ENCODE peak calls at places on chromosomes 7 and 10, in ten cellular contexts. C is cardiac muscle cell; K is fibroblast of the aortic adventitia; F is GM23338; Y is hepatocyte; O is CD4-positive, alpha-beta T cell; D is foreskin fibroblast; X is progenitor cell of endocrine pancreas; J is neural crest cell; I is fibroblast of villous mesenchyme. A is an unnamed sample.

GRCh38 chr7:34916267-34916666 is 121.0 kb downstream of the DPY19L1 start:
- DNase-seq in K (no peak), C (no peak), D (no peak), I (no peak), X (no peak), Y (no peak), F (peak), O (no peak), J (no peak), A (no peak)

GRCh38 chr7:17774248-17774647 is 166.0 kb downstream of the SNX13 start:
- DNase-seq in D (peak), J (no peak), K (peak), O (no peak), X (no peak), C (peak), I (peak), Y (no peak), F (no peak), A (no peak)

GRCh38 chr7:47535704-47536628 is 45.9 kb downstream of the TNS3 start:
- DNase-seq in C (no peak), J (no peak), Y (no peak), I (peak), D (peak), O (no peak), F (peak), K (no peak), X (no peak), A (no peak)

GRCh38 chr10:93852721-93853120 is 41.1 kb upstream of the SLC35G1 start:
- DNase-seq in J (no peak), C (no peak), K (peak), O (no peak), I (no peak), Y (no peak), F (no peak), X (no peak), D (no peak), A (no peak)

GRCh38 chr7:30800785-30801252 is 29.6 kb downstream of the MINDY4 start:
- DNase-seq in F (peak), Y (peak), C (peak), O (peak), I (peak), K (peak), J (peak), X (no peak), D (peak), A (no peak)

GRCh38 chr10:45437587-45438456 is 63.8 kb downstream of the ALOX5 start:
- DNase-seq in X (no peak), K (no peak), D (no peak), O (no peak), C (no peak), F (no peak), J (no peak), Y (no peak), I (no peak), A (no peak)

GRCh38 chr10:56881218-56881617 is 520.2 kb upstream of the ZWINT start:
- DNase-seq in Y (no peak), I (no peak), C (no peak), O (no peak), D (no peak), J (no peak), K (no peak), X (no peak), F (no peak), A (no peak)

GRCh38 chr7:17506090-17506489 is 207.6 kb downstream of the AHR start:
- DNase-seq in Y (peak), I (peak), J (no peak), K (peak), X (no peak), O (no peak), D (no peak), F (no peak), C (peak), A (no peak)

GRCh38 chr7:23396222-23396621 is 74.1 kb downstream of the IGF2BP3 start:
- DNase-seq in C (peak), Y (no peak), J (no peak), K (peak), X (no peak), D (peak), F (no peak), O (no peak), I (peak), A (no peak)

GRCh38 chr10:129754211-129755050 is 209.6 kb downstream of the EBF3 start:
- DNase-seq in F (no peak), D (no peak), X (no peak), C (no peak), K (no peak), I (no peak), O (no peak), Y (no peak), J (no peak), A (no peak)

GRCh38 chr7:92949748-92950147 is 113.4 kb upstream of the CDK6 start:
- DNase-seq in D (no peak), X (no peak), C (no peak), J (no peak), Y (no peak), I (no peak), O (no peak), K (no peak), F (no peak), A (no peak)

GRCh38 chr7:92955081-92955480 is 118.7 kb upstream of the CDK6 start:
- DNase-seq in K (no peak), O (no peak), X (no peak), Y (no peak), J (no peak), I (no peak), C (no peak), D (no peak), F (no peak), A (no peak)

GRCh38 chr7:92956575-92956974 is 120.2 kb upstream of the CDK6 start:
- DNase-seq in D (no peak), C (no peak), I (no peak), Y (no peak), F (no peak), X (no peak), O (no peak), J (no peak), K (no peak), A (no peak)

DNA sequence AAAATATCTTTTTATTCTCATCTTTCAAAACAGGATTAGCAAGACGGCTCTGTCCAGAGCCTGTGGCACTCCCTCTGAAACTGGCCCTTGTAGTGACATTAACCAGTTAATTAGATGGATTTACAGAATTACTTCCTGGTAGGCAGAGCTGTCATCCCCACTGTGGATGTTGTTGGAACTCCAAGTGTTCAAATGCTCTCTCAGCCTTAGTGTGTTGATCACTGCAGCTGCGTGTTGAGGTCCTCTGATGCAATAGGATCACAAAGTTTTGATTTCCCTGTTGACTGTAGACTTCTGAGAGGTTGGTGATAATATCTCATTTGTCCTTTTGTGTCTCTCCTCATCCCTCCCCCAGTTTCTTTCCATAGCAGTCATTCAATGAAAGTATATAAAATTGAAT is 117.3 kb upstream of the CDK6 start:
- DNase-seq in D (no peak), F (peak), I (no peak), J (no peak), O (no peak), C (peak), Y (peak), K (no peak), X (no peak), A (no peak)
- TF ChIP-seq CTCF in D (no peak), F (no peak), I (no peak), J (no peak), O (no peak), C (no peak), Y (no peak), K (no peak), X (no peak), A (no peak)

DNA sequence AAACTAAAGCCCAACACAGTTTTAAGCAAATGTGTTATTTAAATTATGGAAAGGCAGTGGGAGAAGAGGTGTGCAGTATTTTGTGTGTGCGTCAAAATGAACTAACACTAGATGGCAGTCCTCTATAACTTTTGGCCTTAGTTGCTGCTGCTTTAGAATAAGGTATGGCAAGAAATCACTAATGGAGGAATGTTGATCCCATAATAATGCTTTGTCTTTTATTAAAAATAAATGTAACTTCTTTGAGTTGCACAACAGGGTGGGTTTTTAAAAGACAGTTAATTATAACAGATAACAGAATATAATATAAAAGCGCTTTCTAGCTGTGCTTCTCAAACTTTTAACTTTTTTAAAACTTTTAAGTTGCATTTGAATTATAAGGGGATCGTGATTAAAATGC is 56.4 kb downstream of the BBS9 start:
- DNase-seq in C (peak), J (no peak), Y (peak), D (peak), K (peak), I (peak), X (no peak), F (peak), O (no peak), A (no peak)
- TF ChIP-seq CTCF in C (peak), J (peak), Y (peak), D (peak), K (peak), I (peak), X (peak), F (peak), O (peak), A (no peak)

GRCh38 chr7:4682621-4683042 is 537 bp downstream of the FOXK1 start:
- DNase-seq in F (peak), C (peak), Y (peak), O (peak), D (peak), K (peak), I (peak), X (no peak), J (no peak), A (peak)
- TF ChIP-seq CTCF in F (no peak), C (peak), Y (peak), O (no peak), D (no peak), K (no peak), I (no peak), X (no peak), J (no peak), A (no peak)

GRCh38 chr10:69864321-69864720 is 62.6 kb downstream of the COL13A1 start:
- DNase-seq in O (no peak), I (peak), D (peak), F (no peak), X (no peak), J (no peak), Y (no peak), C (peak), K (peak), A (no peak)

GRCh38 chr10:69860290-69860689 is 58.6 kb downstream of the COL13A1 start:
- DNase-seq in I (no peak), K (no peak), X (no peak), Y (no peak), F (no peak), J (no peak), D (no peak), C (no peak), O (no peak), A (no peak)

GRCh38 chr10:69862882-69863530 is 61.3 kb downstream of the COL13A1 start:
- DNase-seq in J (no peak), C (no peak), I (no peak), D (no peak), F (no peak), K (no peak), O (no peak), X (no peak), Y (no peak), A (no peak)

GRCh38 chr10:69863580-69863979 is 61.9 kb downstream of the COL13A1 start:
- DNase-seq in J (no peak), I (peak), Y (no peak), K (peak), O (no peak), X (no peak), C (no peak), F (no peak), D (peak), A (no peak)

GRCh38 chr10:69861251-69862240 is 59.8 kb downstream of the COL13A1 start:
- DNase-seq in K (peak), I (peak), C (peak), Y (peak), D (peak), X (no peak), J (no peak), F (peak), O (no peak), A (no peak)
- TF ChIP-seq CTCF in K (peak), I (peak), C (peak), Y (peak), D (peak), X (peak), J (peak), F (peak), O (no peak), A (no peak)

GRCh38 chr7:106493041-106493731 is 167.8 kb downstream of the CCDC71L start:
- DNase-seq in Y (no peak), X (no peak), K (no peak), O (no peak), D (no peak), C (no peak), J (no peak), F (no peak), I (no peak), A (no peak)
- TF ChIP-seq CTCF in Y (no peak), X (no peak), K (no peak), O (no peak), D (no peak), C (no peak), J (no peak), F (no peak), I (no peak), A (no peak)

GRCh38 chr7:151122276-151122675 is 36.0 kb downstream of the AGAP3 start:
- DNase-seq in O (no peak), C (no peak), X (no peak), Y (no peak), K (no peak), F (peak), I (no peak), D (no peak), J (no peak), A (no peak)
- TF ChIP-seq CTCF in O (no peak), C (no peak), X (peak), Y (no peak), K (no peak), F (no peak), I (no peak), D (no peak), J (no peak), A (no peak)